ENCODE peak calls at places on chromosomes 4 and X, in eight cellular contexts. I is skeletal muscle cell; V is RCC 7860; Q is GM12892; B is NCI-H1092; O is T-helper 1 cell; S is left ventricle myocardium superior; C is stimulated activated CD4-positive, alpha-beta T cell treated with anti-CD3 and anti-CD28 coated beads, TNF-alpha, amount 100 ng/mL, for 48 hours. T is an unnamed sample.

GRCh38 chr4:105130945-105131344 is 15.7 kb upstream of the TET2 start:
- DNase-seq in Q (no peak), S (no peak), V (no peak), I (no peak), B (no peak), O (no peak), C (no peak), T (no peak)

GRCh38 chrX:56402207-56402606 is 161.2 kb upstream of the UBQLN2 start:
- DNase-seq in Q (no peak), S (no peak), V (no peak), I (no peak), C (no peak), B (no peak), O (no peak), T (no peak)

GRCh38 chrX:13661735-13662536 is 9.0 kb downstream of the TCEANC start:
- DNase-seq in Q (no peak), V (no peak), O (no peak), I (no peak), S (no peak), C (no peak), B (no peak), T (no peak)

GRCh38 chrX:69156638-69157037 is 8.6 kb downstream of the PJA1 start:
- DNase-seq in B (no peak), V (no peak), C (no peak), Q (no peak), S (no peak), I (no peak), O (no peak), T (no peak)

GRCh38 chr4:121632686-121633085 is 64.1 kb downstream of the ANXA5 start:
- DNase-seq in Q (no peak), O (no peak), C (no peak), S (no peak), I (no peak), B (no peak), V (no peak), T (no peak)

GRCh38 chrX:102345916-102346315 is 93.9 kb downstream of the NXF2B start:
- DNase-seq in C (no peak), S (peak; percentile 38), O (peak; percentile 29), B (no peak), I (no peak), Q (no peak), V (no peak), T (no peak)

GRCh38 chr4:114807357-114807756 is 208.8 kb downstream of the UGT8 start:
- DNase-seq in V (no peak), I (no peak), Q (no peak), S (no peak), C (no peak), B (no peak), O (no peak), T (no peak)

GRCh38 chr4:111678466-111678865 is 466.8 kb upstream of the FAM241A start:
- DNase-seq in Q (no peak), V (no peak), O (no peak), S (no peak), I (peak; percentile 47), C (no peak), B (no peak), T (no peak)

GRCh38 chr4:90060039-90060438 is 67.2 kb upstream of the CCSER1 start:
- DNase-seq in S (no peak), B (no peak), O (no peak), V (no peak), Q (no peak), I (no peak), C (no peak), T (no peak)

GRCh38 chr4:56181140-56181950 is 205.9 kb downstream of the AASDH start:
- DNase-seq in V (no peak), S (no peak), C (no peak), B (no peak), I (peak; percentile 53), Q (no peak), O (peak; percentile 59), T (peak; percentile 20)

GRCh38 chr4:92520563-92520962 is 216.8 kb downstream of the GRID2 start:
- DNase-seq in I (no peak), B (no peak), O (no peak), C (no peak), Q (no peak), S (no peak), V (no peak), T (no peak)

GRCh38 chr4:186131935-186132334 is 27.4 kb downstream of the FAM149A start:
- DNase-seq in B (no peak), Q (no peak), V (no peak), O (no peak), C (no peak), I (no peak), S (no peak), T (no peak)

GRCh38 chr4:154516320-154516719 is 24.7 kb upstream of the DCHS2 start:
- DNase-seq in S (no peak), I (no peak), V (no peak), B (no peak), Q (no peak), C (no peak), O (no peak), T (peak; percentile 5)

GRCh38 chrX:44748014-44748413 is 95.8 kb upstream of the DUSP21 start:
- DNase-seq in I (no peak), B (no peak), O (no peak), Q (no peak), S (no peak), C (no peak), V (no peak), T (no peak)

GRCh38 chrX:55907968-55908607 is 190.5 kb downstream of the RRAGB start:
- DNase-seq in S (peak; percentile 59), V (no peak), O (peak; percentile 63), I (no peak), Q (peak; percentile 32), C (peak; percentile 29), B (no peak), T (peak; percentile 36)

GRCh38 chr4:98341309-98341708 is 80.1 kb downstream of the RAP1GDS1 start:
- DNase-seq in O (no peak), S (no peak), Q (no peak), B (no peak), V (peak; percentile 75), I (peak; percentile 20), C (no peak), T (peak; percentile 85)